ENCODE peak calls at places on chromosomes 5 and 9, in nine cellular contexts. B is tibial nerve, D is anterior cingulate cortex, Z is NCI-H187, P is thyroid gland, S is fibroblast of gingiva, T is skeletal muscle cell, X is cardiac fibroblast, O is NCI-H1417. Y is an unnamed sample.
A peak's percentile ranks its signal among the peaks of the same experiment; 100 is the strongest.

GRCh38 chr9:71758785-71759184 is 9.5 kb downstream of the CEMIP2 start:
- DNase-seq in B (no peak), S (no peak), O (peak; percentile 93), T (no peak), X (no peak), Z (no peak), D (no peak), P (no peak), Y (no peak)

GRCh38 chr9:125406812-125407087 is 145.1 kb downstream of the GAPVD1 start:
- DNase-seq in B (no peak), D (no peak), X (no peak), S (no peak), T (no peak), Z (no peak), O (no peak), P (no peak), Y (no peak)

GRCh38 chr9:127349483-127350127 is 47.4 kb upstream of the SLC2A8 start:
- DNase-seq in S (no peak), P (no peak), X (no peak), Z (no peak), D (no peak), B (no peak), O (peak; percentile 82), T (no peak), Y (no peak)

GRCh38 chr9:70012569-70012968 is 31.1 kb upstream of the MAMDC2 start:
- DNase-seq in P (no peak), B (no peak), S (no peak), O (no peak), D (no peak), Z (no peak), X (no peak), T (no peak), Y (no peak)

GRCh38 chr5:107570805-107571531 is 99.8 kb downstream of the EFNA5 start:
- DNase-seq in B (no peak), S (peak; percentile 15), T (no peak), D (no peak), Z (no peak), P (peak; percentile 5), O (no peak), X (peak; percentile 34), Y (no peak)

GRCh38 chr5:540215-541147 is 16.2 kb upstream of the SLC9A3 start:
- DNase-seq in B (no peak), O (no peak), T (no peak), X (no peak), P (peak; percentile 1), Z (no peak), S (no peak), D (no peak), Y (peak; percentile 65)

GRCh38 chr5:58499951-58500350 is 8.7 kb downstream of the GAPT start:
- DNase-seq in O (no peak), B (no peak), P (no peak), D (no peak), X (no peak), Z (no peak), T (no peak), S (no peak), Y (no peak)

GRCh38 chr9:113702423-113702755 is 173.7 kb upstream of the ZNF618 start:
- DNase-seq in Z (no peak), T (no peak), B (no peak), S (no peak), D (no peak), P (no peak), X (no peak), O (no peak), Y (no peak)

GRCh38 chr9:134355561-134356278 is 29.5 kb downstream of the RXRA start:
- DNase-seq in T (no peak), S (no peak), P (peak; percentile 87), Z (no peak), O (no peak), D (no peak), B (no peak), X (no peak), Y (no peak)

GRCh38 chr5:68287976-68288755 is 72.6 kb downstream of the PIK3R1 start:
- DNase-seq in X (peak; percentile 57), O (no peak), T (no peak), P (peak; percentile 88), B (no peak), S (peak; percentile 30), D (peak; percentile 76), Z (no peak), Y (no peak)

GRCh38 chr9:114743446-114743845 is 61.5 kb upstream of the TEX48 start:
- DNase-seq in Z (no peak), O (no peak), P (no peak), B (no peak), D (no peak), T (no peak), S (no peak), X (no peak), Y (no peak)

GRCh38 chr9:106503759-106504158 is 359.2 kb upstream of the ZNF462 start:
- DNase-seq in O (no peak), T (no peak), D (no peak), P (no peak), X (no peak), S (no peak), B (no peak), Z (no peak), Y (no peak)

GRCh38 chr9:127311239-127311741 is 46.7 kb downstream of the GARNL3 start:
- DNase-seq in O (peak; percentile 62), T (peak; percentile 42), P (peak; percentile 60), B (peak; percentile 66), D (no peak), X (peak; percentile 60), S (peak; percentile 84), Z (no peak), Y (no peak)

GRCh38 chr9:107439991-107440456 is 49.5 kb downstream of the KLF4 start:
- DNase-seq in Z (no peak), D (no peak), O (no peak), X (peak; percentile 11), B (no peak), T (no peak), S (no peak), P (no peak), Y (no peak)

GRCh38 chr9:2465921-2466460 is 155.6 kb upstream of the VLDLR start:
- DNase-seq in O (peak; percentile 9), T (peak; percentile 6), X (no peak), S (no peak), P (no peak), B (no peak), D (no peak), Z (peak; percentile 11), Y (no peak)

GRCh38 chr5:73314395-73315195 is 134.0 kb downstream of the FOXD1 start:
- DNase-seq in B (no peak), X (no peak), P (no peak), D (no peak), O (no peak), Z (no peak), S (no peak), T (no peak), Y (no peak)

GRCh38 chr9:116189683-116190082 is 36.1 kb downstream of the PAPPA start:
- DNase-seq in B (no peak), O (no peak), D (no peak), S (no peak), P (peak; percentile 75), Z (no peak), X (no peak), T (no peak), Y (no peak)

GRCh38 chr5:143772621-143773020 is 39.3 kb upstream of the HMHB1 start:
- DNase-seq in D (no peak), T (no peak), P (no peak), O (no peak), X (no peak), B (no peak), S (no peak), Z (no peak), Y (no peak)

GRCh38 chr5:30000231-30000630 is 1193.3 kb upstream of the CDH6 start:
- DNase-seq in S (no peak), D (no peak), Z (no peak), P (no peak), T (no peak), X (no peak), O (no peak), B (no peak), Y (no peak)

GRCh38 chr9:91844170-91844569 is 105.9 kb downstream of the ROR2 start:
- DNase-seq in Z (no peak), T (no peak), S (no peak), O (no peak), P (no peak), B (no peak), D (no peak), X (no peak), Y (no peak)

GRCh38 chr5:95102080-95102479 is 182.8 kb downstream of the MCTP1 start:
- DNase-seq in S (no peak), T (no peak), X (no peak), P (peak; percentile 92), D (no peak), O (peak; percentile 23), B (no peak), Z (peak; percentile 77), Y (no peak)

GRCh38 chr9:112112519-112112918 is 62.6 kb downstream of the SUSD1 start:
- DNase-seq in S (peak; percentile 80), D (no peak), X (peak; percentile 68), Z (no peak), B (no peak), O (no peak), P (no peak), T (peak; percentile 63), Y (no peak)

GRCh38 chr9:37331871-37332270 is 90.6 kb upstream of the GRHPR start:
- DNase-seq in P (no peak), D (no peak), T (no peak), X (no peak), S (no peak), B (no peak), Z (no peak), O (no peak), Y (no peak)

GRCh38 chr5:124628721-124629596 is 117.5 kb downstream of the ZNF608 start:
- DNase-seq in D (no peak), X (peak; percentile 83), Z (no peak), O (peak; percentile 4), B (no peak), P (no peak), T (peak; percentile 98), S (peak; percentile 86), Y (no peak)

GRCh38 chr5:33408816-33409215 is 31.9 kb upstream of the TARS1 start:
- DNase-seq in O (no peak), X (no peak), D (no peak), Z (no peak), B (no peak), T (no peak), S (peak; percentile 66), P (no peak), Y (no peak)

GRCh38 chr9:20811872-20812271 is 127.8 kb downstream of the FOCAD start:
- DNase-seq in D (no peak), Z (no peak), S (peak; percentile 33), X (no peak), P (no peak), O (no peak), B (no peak), T (peak; percentile 10), Y (no peak)